ENCODE peak calls at places on chromosome 1, in nine cellular contexts. Z is IMR-90, A is A549, O is HepG2, T is spleen, C is endothelial cell of umbilical vein, G is tibial nerve, B is stomach, I is heart left ventricle. Q is an unnamed sample.

GRCh38 chr1:89610457-89610991 is 22.4 kb upstream of the LRRC8C start:
- DNase-seq in Z (no peak), A (no peak), O (no peak), T (peak; percentile 79), C (no peak), G (no peak), B (no peak), I (no peak), Q (no peak)

GRCh38 chr1:238960071-238960470 is 426.3 kb upstream of the CHRM3 start:
- DNase-seq in Z (peak; percentile 4), A (no peak), O (no peak), T (no peak), C (no peak), G (no peak), B (no peak), I (no peak), Q (no peak)

GRCh38 chr1:78004719-78005346 is at the start of gene DNAJB4:
- DNase-seq in Z (peak; percentile 99), A (peak; percentile 95), O (peak; percentile 95), T (no peak), C (peak; percentile 98), G (peak; percentile 40), B (peak; percentile 72), I (peak; percentile 86), Q (peak; percentile 51)

GRCh38 chr1:219660666-219661463 is 48.0 kb upstream of the ZC3H11B start:
- DNase-seq in Z (peak; percentile 88), A (peak; percentile 93), O (no peak), T (peak; percentile 84), C (peak; percentile 84), G (peak; percentile 87), B (peak; percentile 74), I (peak; percentile 87), Q (peak; percentile 83)

GRCh38 chr1:178434360-178434759 is 62.4 kb downstream of the CLEC20A start:
- DNase-seq in Z (peak; percentile 5), A (no peak), O (no peak), T (no peak), C (no peak), G (no peak), B (no peak), I (no peak), Q (no peak)

GRCh38 chr1:188689542-188689941 is 1788.1 kb downstream of the BRINP3 start:
- DNase-seq in Z (peak; percentile 33), A (peak; percentile 40), O (no peak), T (no peak), C (no peak), G (no peak), B (no peak), I (no peak), Q (no peak)

GRCh38 chr1:208086116-208086515 is 158.1 kb downstream of the PLXNA2 start:
- DNase-seq in Z (peak; percentile 45), A (no peak), O (no peak), T (no peak), C (no peak), G (no peak), B (no peak), I (no peak), Q (no peak)

GRCh38 chr1:161885013-161885412 is 118.9 kb downstream of the ATF6 start:
- DNase-seq in Z (peak; percentile 93), A (peak; percentile 53), O (no peak), T (no peak), C (peak; percentile 76), G (no peak), B (no peak), I (peak; percentile 28), Q (peak; percentile 12)

GRCh38 chr1:30756206-30756544 is 1.4 kb downstream of the LAPTM5 start:
- DNase-seq in Z (no peak), A (no peak), O (no peak), T (peak; percentile 67), C (no peak), G (no peak), B (no peak), I (no peak), Q (no peak)

GRCh38 chr1:30753660-30754123 is 3.9 kb downstream of the LAPTM5 start:
- DNase-seq in Z (no peak), A (no peak), O (no peak), T (no peak), C (no peak), G (no peak), B (no peak), I (no peak), Q (no peak)

GRCh38 chr1:30755334-30755733 is 2.2 kb downstream of the LAPTM5 start:
- DNase-seq in Z (no peak), A (no peak), O (no peak), T (peak; percentile 69), C (no peak), G (no peak), B (no peak), I (no peak), Q (no peak)

GRCh38 chr1:30755746-30756145 is 1.8 kb downstream of the LAPTM5 start:
- DNase-seq in Z (no peak), A (no peak), O (no peak), T (peak; percentile 83), C (no peak), G (no peak), B (no peak), I (no peak), Q (no peak)

GRCh38 chr1:30754684-30755171 is 2.8 kb downstream of the LAPTM5 start:
- DNase-seq in Z (no peak), A (no peak), O (no peak), T (peak; percentile 91), C (no peak), G (no peak), B (no peak), I (no peak), Q (no peak)
- H3K27ac ChIP-seq in Z (no peak overlapping the region), A (no peak overlapping the region), O (no peak overlapping the region), T (peak overlapping the region; percentile 99), C (no peak overlapping the region), G (no peak overlapping the region), B (no peak overlapping the region), I (no peak overlapping the region), Q (no peak overlapping the region)

DNA sequence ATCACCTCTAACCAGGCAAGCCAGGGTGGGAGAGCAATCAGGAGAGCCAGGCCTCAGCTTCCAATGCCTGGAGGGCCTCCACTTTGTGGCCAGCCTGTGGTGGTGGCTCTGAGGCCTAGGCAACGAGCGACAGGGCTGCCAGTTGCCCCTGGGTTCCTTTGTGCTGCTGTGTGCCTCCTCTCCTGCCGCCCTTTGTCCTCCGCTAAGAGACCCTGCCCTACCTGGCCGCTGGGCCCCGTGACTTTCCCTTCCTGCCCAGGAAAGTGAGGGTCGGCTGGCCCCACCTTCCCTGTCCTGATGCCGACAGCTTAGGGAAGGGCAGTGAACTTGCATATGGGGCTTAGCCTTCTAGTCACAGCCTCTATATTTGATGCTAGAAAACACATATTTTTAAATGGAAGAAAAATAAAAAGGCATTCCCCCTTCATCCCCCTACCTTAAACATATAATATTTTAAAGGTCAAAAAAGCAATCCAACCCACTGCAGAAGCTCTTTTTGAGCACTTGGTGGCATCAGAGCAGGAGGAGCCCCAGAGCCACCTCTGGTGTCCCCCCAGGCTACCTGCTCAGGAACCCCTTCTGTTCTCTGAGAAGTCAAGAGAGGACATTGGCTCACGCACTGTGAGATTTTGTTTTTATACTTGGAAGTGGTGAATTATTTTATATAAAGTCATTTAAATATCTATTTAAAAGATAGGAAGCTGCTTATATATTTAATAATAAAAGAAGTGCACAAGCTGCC is 19.8 kb downstream of the CSF1 start:
- DNase-seq in Z (no peak), A (no peak), O (no peak), T (peak; percentile 13), C (no peak), G (no peak), B (no peak), I (no peak), Q (no peak)
- TF ChIP-seq POLR2A in Z (no peak), A (no peak), O (no peak), T (no peak), C (no peak), G (no peak), B (no peak), I (no peak), Q (no peak)

DNA sequence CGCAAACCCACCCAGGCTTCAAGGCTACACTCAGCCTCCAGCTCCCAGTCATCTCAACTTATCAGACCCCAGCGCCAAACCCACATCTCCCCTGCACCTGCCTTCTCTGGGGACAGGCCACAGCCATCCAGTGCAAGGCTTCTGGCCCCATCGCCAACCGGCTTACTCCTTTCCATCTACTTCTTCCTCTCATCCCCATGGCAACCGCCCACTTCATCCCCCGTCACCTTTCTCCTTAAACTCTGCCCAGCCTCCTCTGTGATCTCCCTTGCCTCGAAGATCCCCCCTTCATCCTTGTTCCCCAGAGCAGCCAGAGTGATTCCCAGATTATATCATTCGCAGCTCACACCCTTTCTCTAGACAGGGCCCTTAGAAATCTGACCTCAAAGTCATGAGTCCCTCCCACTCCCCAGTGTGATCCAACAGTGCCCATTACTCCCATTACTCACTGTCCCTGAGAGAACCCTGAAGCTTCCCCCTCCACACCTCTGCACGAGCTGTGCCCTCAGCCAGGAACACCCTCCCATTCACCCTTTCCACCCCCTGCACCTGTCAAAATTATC is 2.5 kb downstream of the COL8A2 start:
- DNase-seq in Z (no peak), A (no peak), O (no peak), T (no peak), C (no peak), G (no peak), B (no peak), I (no peak), Q (no peak)
- H3K4me1 ChIP-seq in Z (peaks cover 8% of the 10 kb centered on the region), A (no peaks in the 10 kb centered on the region), O (peaks cover 60% of the 10 kb centered on the region), T (peaks cover 59% of the 10 kb centered on the region), C (no peaks in the 10 kb centered on the region), G (peaks cover 29% of the 10 kb centered on the region), B (peaks cover 12% of the 10 kb centered on the region), I (no peaks in the 10 kb centered on the region), Q (peaks cover 6% of the 10 kb centered on the region)

GRCh38 chr1:23200885-23201284 is 16.4 kb downstream of the HTR1D start:
- DNase-seq in Z (no peak), A (peak; percentile 63), O (no peak), T (no peak), C (no peak), G (no peak), B (no peak), I (no peak), Q (no peak)

GRCh38 chr1:23193391-23194118 is 23.7 kb downstream of the HTR1D start:
- DNase-seq in Z (no peak), A (no peak), O (no peak), T (no peak), C (no peak), G (no peak), B (no peak), I (no peak), Q (no peak)

GRCh38 chr1:23194119-23194984 is 22.9 kb downstream of the HTR1D start:
- DNase-seq in Z (peak; percentile 95), A (peak; percentile 88), O (no peak), T (no peak), C (no peak), G (no peak), B (no peak), I (no peak), Q (no peak)

GRCh38 chr1:23198373-23198772 is 18.9 kb downstream of the HTR1D start:
- DNase-seq in Z (peak; percentile 97), A (peak; percentile 84), O (no peak), T (no peak), C (peak; percentile 73), G (no peak), B (no peak), I (no peak), Q (no peak)

DNA sequence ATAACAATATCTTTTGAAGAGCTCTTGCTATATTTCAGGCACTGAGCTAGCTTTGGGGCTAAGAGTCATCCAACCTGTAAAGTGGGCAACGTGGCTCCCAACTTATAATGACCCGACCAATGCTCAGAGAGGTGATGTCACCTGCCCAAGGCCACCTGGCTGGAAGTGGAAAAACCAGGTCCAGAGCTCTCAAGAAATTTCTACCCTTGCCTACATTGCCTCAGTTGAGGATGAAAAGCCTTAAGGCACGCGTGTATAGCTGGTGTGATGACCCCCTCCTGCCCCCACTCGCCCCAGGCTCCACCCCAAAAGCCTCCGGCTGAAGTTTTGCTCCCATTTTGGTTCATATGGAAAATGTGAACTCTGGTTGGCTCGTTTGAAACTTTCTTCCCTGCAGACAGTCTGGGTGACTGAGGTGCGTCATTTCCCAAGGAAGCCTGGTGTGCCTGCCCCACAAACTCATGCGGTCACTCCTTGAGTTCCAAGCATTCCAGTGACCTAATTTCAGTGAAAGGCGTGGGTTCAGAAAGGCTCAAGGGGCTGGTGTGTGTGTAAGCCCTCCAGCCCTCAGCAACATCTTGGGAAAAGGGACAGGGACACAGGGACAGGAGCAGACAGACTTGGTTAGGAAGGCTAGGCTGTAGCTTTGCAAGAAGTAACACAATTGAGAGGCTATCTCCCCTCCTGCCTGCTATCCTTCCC is 20.5 kb downstream of the HTR1D start:
- DNase-seq in Z (peak; percentile 98), A (peak; percentile 96), O (no peak), T (no peak), C (peak; percentile 84), G (no peak), B (no peak), I (no peak), Q (no peak)
- H3K27ac ChIP-seq in Z (peak overlapping the region; percentile 92), A (peak overlapping the region; percentile 98), O (no peak overlapping the region), T (no peak overlapping the region), C (peak overlapping the region; percentile 94), G (no peak overlapping the region), B (no peak overlapping the region), I (no peak overlapping the region), Q (no peak overlapping the region)

Q was measured in uterus.